ENCODE peak calls at places on chromosome 1, in eight cellular contexts. I, Y, O, P, N, R, J and W are unnamed samples.

GRCh38 chr1:204498980-204499379 is 4.4 kb upstream of the PIK3C2B start:
- DNase-seq in I (no peak), Y (no peak), O (no peak), P (no peak), N (no peak), R (no peak), J (no peak), W (no peak)

GRCh38 chr1:96384611-96385010 is 337.0 kb upstream of the PTBP2 start:
- DNase-seq in I (no peak), Y (no peak), O (peak; percentile 58), P (no peak), N (no peak), R (no peak), J (no peak), W (no peak)

GRCh38 chr1:82000221-82000620 is 199.5 kb downstream of the ADGRL2 start:
- DNase-seq in I (no peak), Y (no peak), O (no peak), P (no peak), N (no peak), R (no peak), J (no peak), W (no peak)

GRCh38 chr1:218499021-218499691 is 154.0 kb downstream of the TGFB2 start:
- DNase-seq in I (no peak), Y (peak; percentile 29), O (peak; percentile 61), P (peak; percentile 36), N (no peak), R (no peak), J (no peak), W (no peak)

GRCh38 chr1:182069028-182069466 is 7.5 kb upstream of the ZNF648 start:
- DNase-seq in I (no peak), Y (peak; percentile 64), O (peak; percentile 64), P (peak; percentile 76), N (no peak), R (peak; percentile 23), J (peak; percentile 73), W (peak; percentile 62)

GRCh38 chr1:79852004-79852403 is 845.5 kb upstream of the ADGRL4 start:
- DNase-seq in I (no peak), Y (no peak), O (peak; percentile 26), P (no peak), N (no peak), R (no peak), J (no peak), W (no peak)

GRCh38 chr1:15749399-15750291 is 7.3 kb downstream of the TMEM82 start:
- DNase-seq in I (no peak), Y (no peak), O (peak; percentile 69), P (no peak), N (no peak), R (no peak), J (no peak), W (no peak)

GRCh38 chr1:223423641-223424233 is 30.5 kb downstream of the CCDC185 start:
- DNase-seq in I (no peak), Y (peak; percentile 31), O (peak; percentile 13), P (no peak), N (no peak), R (no peak), J (no peak), W (no peak)

GRCh38 chr1:230231739-230232075 is 164.7 kb downstream of the GALNT2 start:
- DNase-seq in I (peak; percentile 37), Y (peak; percentile 62), O (peak; percentile 59), P (no peak), N (no peak), R (no peak), J (no peak), W (peak; percentile 69)

GRCh38 chr1:208036177-208036808 is 125.4 kb upstream of the CD34 start:
- DNase-seq in I (no peak), Y (peak; percentile 36), O (peak; percentile 34), P (peak; percentile 13), N (no peak), R (peak; percentile 45), J (peak; percentile 41), W (no peak)

GRCh38 chr1:71106658-71107322 is 26.0 kb upstream of the ZRANB2 start:
- DNase-seq in I (no peak), Y (no peak), O (no peak), P (no peak), N (no peak), R (no peak), J (no peak), W (no peak)

GRCh38 chr1:201427923-201428322 is 6.4 kb upstream of the TNNI1 start:
- DNase-seq in I (no peak), Y (no peak), O (peak; percentile 32), P (no peak), N (no peak), R (no peak), J (no peak), W (no peak)

GRCh38 chr1:31795801-31796621 is 19.8 kb downstream of the SPOCD1 start:
- DNase-seq in I (peak; percentile 45), Y (no peak), O (peak; percentile 49), P (peak; percentile 25), N (no peak), R (no peak), J (no peak), W (no peak)

GRCh38 chr1:44801491-44802305 is 1.5 kb downstream of the PLK3 start:
- DNase-seq in I (no peak), Y (no peak), O (peak; percentile 65), P (no peak), N (no peak), R (no peak), J (no peak), W (no peak)

GRCh38 chr1:32208463-32208862 is 426 bp upstream of the DCDC2B start:
- DNase-seq in I (no peak), Y (no peak), O (no peak), P (no peak), N (no peak), R (no peak), J (no peak), W (no peak)

GRCh38 chr1:65431111-65431705 is 10.7 kb downstream of the LEPR start:
- DNase-seq in I (peak; percentile 49), Y (no peak), O (peak; percentile 42), P (peak; percentile 13), N (no peak), R (peak; percentile 42), J (peak; percentile 28), W (no peak)

GRCh38 chr1:226425431-226426031 is 17.6 kb upstream of the PARP1 start:
- DNase-seq in I (no peak), Y (no peak), O (no peak), P (no peak), N (no peak), R (no peak), J (no peak), W (no peak)

GRCh38 chr1:3996846-3997705 is 97.0 kb upstream of the C1orf174 start:
- DNase-seq in I (no peak), Y (no peak), O (no peak), P (no peak), N (no peak), R (no peak), J (no peak), W (peak; percentile 2)

GRCh38 chr1:181504294-181505115 is 21.2 kb downstream of the CACNA1E start:
- DNase-seq in I (no peak), Y (no peak), O (no peak), P (peak; percentile 18), N (no peak), R (peak; percentile 76), J (no peak), W (no peak)

GRCh38 chr1:101310484-101310883 is 73.7 kb downstream of the S1PR1 start:
- DNase-seq in I (no peak), Y (no peak), O (no peak), P (no peak), N (no peak), R (no peak), J (no peak), W (no peak)

GRCh38 chr1:171126504-171126903 is 35.8 kb downstream of the FMO3 start:
- DNase-seq in I (no peak), Y (no peak), O (peak; percentile 50), P (no peak), N (no peak), R (no peak), J (no peak), W (peak; percentile 63)

GRCh38 chr1:8540266-8540926 is 222.5 kb downstream of the SLC45A1 start:
- DNase-seq in I (peak; percentile 75), Y (no peak), O (peak; percentile 92), P (no peak), N (no peak), R (no peak), J (no peak), W (no peak)

GRCh38 chr1:58964880-58965279 is 181.0 kb upstream of the JUN start:
- DNase-seq in I (peak; percentile 29), Y (peak; percentile 80), O (peak; percentile 50), P (no peak), N (no peak), R (no peak), J (no peak), W (no peak)